ENCODE peak calls at places on chromosomes 7 and 10, in six cellular contexts. P, C, F, A, G and B are unnamed samples.

GRCh38 chr7:152735443-152736004 is 24.0 kb upstream of the ACTR3B start:
- DNase-seq in P (no peak), C (no peak), F (no peak), A (peak; percentile 28), G (no peak), B (no peak)

GRCh38 chr10:114684822-114685209 is 26.7 kb upstream of the ABLIM1 start:
- DNase-seq in P (no peak), C (no peak), F (no peak), A (peak; percentile 89), G (peak; percentile 92), B (no peak)

GRCh38 chr7:77501165-77501515 is 36.0 kb upstream of the PTPN12 start:
- DNase-seq in P (no peak), C (no peak), F (no peak), A (no peak), G (no peak), B (no peak)

GRCh38 chr10:1938317-1938716 is 201.0 kb upstream of the ADARB2 start:
- DNase-seq in P (no peak), C (no peak), F (no peak), A (no peak), G (no peak), B (no peak)

GRCh38 chr10:23095404-23095965 is at the start of gene MSRB2:
- DNase-seq in P (peak; percentile 91), C (peak; percentile 94), F (peak; percentile 43), A (peak; percentile 99), G (peak; percentile 77), B (peak; percentile 85)

GRCh38 chr7:30652132-30652531 is 30.1 kb downstream of the CRHR2 start:
- DNase-seq in P (no peak), C (no peak), F (no peak), A (no peak), G (no peak), B (no peak)

GRCh38 chr10:7274293-7274692 is 136.5 kb downstream of the SFMBT2 start:
- DNase-seq in P (no peak), C (no peak), F (no peak), A (no peak), G (no peak), B (no peak)

GRCh38 chr7:42931447-42931833 is 534 bp downstream of the PSMA2 start:
- DNase-seq in P (no peak), C (no peak), F (no peak), A (no peak), G (no peak), B (no peak)

GRCh38 chr10:1047937-1048336 is 982 bp downstream of the IDI1 start:
- DNase-seq in P (no peak), C (no peak), F (no peak), A (no peak), G (no peak), B (no peak)

GRCh38 chr7:13197501-13197900 is 510.1 kb downstream of the ARL4A start:
- DNase-seq in P (no peak), C (no peak), F (no peak), A (no peak), G (no peak), B (no peak)

GRCh38 chr10:65570143-65571010 is 1355.5 kb upstream of the LRRTM3 start:
- DNase-seq in P (peak; percentile 18), C (peak; percentile 28), F (peak; percentile 52), A (peak; percentile 81), G (peak; percentile 38), B (peak; percentile 60)

GRCh38 chr7:68587599-68587998 is 1010.7 kb upstream of the AUTS2 start:
- DNase-seq in P (no peak), C (no peak), F (no peak), A (no peak), G (no peak), B (no peak)

GRCh38 chr7:139576179-139576973 is 52.9 kb downstream of the CLEC2L start:
- DNase-seq in P (no peak), C (no peak), F (no peak), A (no peak), G (no peak), B (no peak)

GRCh38 chr10:30873408-30873807 is 158.3 kb downstream of the ZNF438 start:
- DNase-seq in P (no peak), C (no peak), F (no peak), A (no peak), G (peak; percentile 14), B (no peak)

GRCh38 chr7:128242661-128243060 is 1.6 kb downstream of the LEP start:
- DNase-seq in P (no peak), C (no peak), F (no peak), A (no peak), G (no peak), B (no peak)

GRCh38 chr10:7457478-7458316 is 46.9 kb upstream of the SFMBT2 start:
- DNase-seq in P (no peak), C (no peak), F (no peak), A (no peak), G (no peak), B (no peak)

GRCh38 chr7:101740981-101741725 is 76.3 kb upstream of the CUX1 start:
- DNase-seq in P (no peak), C (no peak), F (peak; percentile 89), A (no peak), G (no peak), B (no peak)

GRCh38 chr7:45690762-45691150 is 116.6 kb downstream of the ADCY1 start:
- DNase-seq in P (peak; percentile 5), C (no peak), F (no peak), A (no peak), G (no peak), B (no peak)

GRCh38 chr10:107417446-107417845 is 252.9 kb upstream of the SORCS1 start:
- DNase-seq in P (no peak), C (no peak), F (no peak), A (no peak), G (no peak), B (no peak)

GRCh38 chr7:20831976-20832375 is 45.3 kb upstream of the SP8 start:
- DNase-seq in P (no peak), C (peak; percentile 36), F (no peak), A (no peak), G (no peak), B (no peak)

GRCh38 chr7:55019691-55020480 is 1.1 kb downstream of the EGFR start:
- DNase-seq in P (no peak), C (peak; percentile 72), F (no peak), A (peak; percentile 59), G (no peak), B (peak; percentile 58)

GRCh38 chr10:86535057-86535882 is 13.7 kb upstream of the WAPL start:
- DNase-seq in P (peak; percentile 60), C (peak; percentile 98), F (no peak), A (peak; percentile 81), G (peak; percentile 38), B (peak; percentile 92)

GRCh38 chr7:16542401-16542800 is 15.8 kb downstream of the LRRC72 start:
- DNase-seq in P (no peak), C (no peak), F (no peak), A (no peak), G (no peak), B (no peak)

GRCh38 chr7:102063736-102064135 is 222.9 kb upstream of the SH2B2 start:
- DNase-seq in P (peak; percentile 64), C (peak; percentile 74), F (no peak), A (peak; percentile 83), G (peak; percentile 64), B (no peak)